ENCODE peak calls at places on chromosomes 1 and 21, in ten cellular contexts. One of them, this sample, is unnamed.

GRCh38 chr1:60596791-60597748 is 485.3 kb upstream of the NFIA start:
- DNase-seq in T-helper 2 cell: no peak
- DNase-seq in kidney tubule cell: peak
- DNase-seq in stimulated activated CD4-positive, alpha-beta T cell treated with anti-CD3 and anti-CD28 coated beads, TNF-alpha, amount 100 ng/mL, for 4 hours: no peak
- DNase-seq in NCI-H69: no peak
- DNase-seq in GM06990: no peak
- DNase-seq in mucosa of descending colon: no peak
- DNase-seq in lung: no peak
- DNase-seq in CD4-positive, CD25-positive, alpha-beta regulatory T cell: no peak
- DNase-seq in Calu3: no peak
- DNase-seq in this sample: no peak

GRCh38 chr1:197065549-197065948 is 1.5 kb downstream of the F13B start:
- DNase-seq in T-helper 2 cell: no peak
- DNase-seq in kidney tubule cell: no peak
- DNase-seq in stimulated activated CD4-positive, alpha-beta T cell treated with anti-CD3 and anti-CD28 coated beads, TNF-alpha, amount 100 ng/mL, for 4 hours: no peak
- DNase-seq in NCI-H69: no peak
- DNase-seq in GM06990: no peak
- DNase-seq in mucosa of descending colon: no peak
- DNase-seq in lung: no peak
- DNase-seq in CD4-positive, CD25-positive, alpha-beta regulatory T cell: no peak
- DNase-seq in Calu3: no peak
- DNase-seq in this sample: no peak

GRCh38 chr1:235748747-235749146 is 99.2 kb upstream of the GNG4 start:
- DNase-seq in T-helper 2 cell: no peak
- DNase-seq in kidney tubule cell: no peak
- DNase-seq in stimulated activated CD4-positive, alpha-beta T cell treated with anti-CD3 and anti-CD28 coated beads, TNF-alpha, amount 100 ng/mL, for 4 hours: no peak
- DNase-seq in NCI-H69: no peak
- DNase-seq in GM06990: no peak
- DNase-seq in mucosa of descending colon: no peak
- DNase-seq in lung: no peak
- DNase-seq in CD4-positive, CD25-positive, alpha-beta regulatory T cell: no peak
- DNase-seq in Calu3: no peak
- DNase-seq in this sample: no peak

GRCh38 chr1:70299472-70299871 is 55.0 kb downstream of the ANKRD13C start:
- DNase-seq in T-helper 2 cell: no peak
- DNase-seq in kidney tubule cell: no peak
- DNase-seq in stimulated activated CD4-positive, alpha-beta T cell treated with anti-CD3 and anti-CD28 coated beads, TNF-alpha, amount 100 ng/mL, for 4 hours: no peak
- DNase-seq in NCI-H69: no peak
- DNase-seq in GM06990: no peak
- DNase-seq in mucosa of descending colon: no peak
- DNase-seq in lung: no peak
- DNase-seq in CD4-positive, CD25-positive, alpha-beta regulatory T cell: no peak
- DNase-seq in Calu3: no peak
- DNase-seq in this sample: no peak

GRCh38 chr1:113040041-113040440 is 33.0 kb upstream of the LRIG2 start:
- DNase-seq in T-helper 2 cell: no peak
- DNase-seq in kidney tubule cell: no peak
- DNase-seq in stimulated activated CD4-positive, alpha-beta T cell treated with anti-CD3 and anti-CD28 coated beads, TNF-alpha, amount 100 ng/mL, for 4 hours: no peak
- DNase-seq in NCI-H69: no peak
- DNase-seq in GM06990: no peak
- DNase-seq in mucosa of descending colon: no peak
- DNase-seq in lung: no peak
- DNase-seq in CD4-positive, CD25-positive, alpha-beta regulatory T cell: no peak
- DNase-seq in Calu3: no peak
- DNase-seq in this sample: peak

GRCh38 chr1:189962171-189962570 is 515.5 kb downstream of the BRINP3 start:
- DNase-seq in T-helper 2 cell: no peak
- DNase-seq in kidney tubule cell: peak
- DNase-seq in stimulated activated CD4-positive, alpha-beta T cell treated with anti-CD3 and anti-CD28 coated beads, TNF-alpha, amount 100 ng/mL, for 4 hours: no peak
- DNase-seq in NCI-H69: peak
- DNase-seq in GM06990: no peak
- DNase-seq in mucosa of descending colon: no peak
- DNase-seq in lung: no peak
- DNase-seq in CD4-positive, CD25-positive, alpha-beta regulatory T cell: no peak
- DNase-seq in Calu3: no peak
- DNase-seq in this sample: no peak

GRCh38 chr1:155970531-155971167 is 7.7 kb downstream of the ARHGEF2 start:
- DNase-seq in T-helper 2 cell: no peak
- DNase-seq in kidney tubule cell: peak
- DNase-seq in stimulated activated CD4-positive, alpha-beta T cell treated with anti-CD3 and anti-CD28 coated beads, TNF-alpha, amount 100 ng/mL, for 4 hours: no peak
- DNase-seq in NCI-H69: no peak
- DNase-seq in GM06990: peak
- DNase-seq in mucosa of descending colon: peak
- DNase-seq in lung: peak
- DNase-seq in CD4-positive, CD25-positive, alpha-beta regulatory T cell: no peak
- DNase-seq in Calu3: no peak
- DNase-seq in this sample: no peak

GRCh38 chr1:85628791-85629531 is 48.4 kb downstream of the CCN1 start:
- DNase-seq in T-helper 2 cell: no peak
- DNase-seq in kidney tubule cell: peak
- DNase-seq in stimulated activated CD4-positive, alpha-beta T cell treated with anti-CD3 and anti-CD28 coated beads, TNF-alpha, amount 100 ng/mL, for 4 hours: no peak
- DNase-seq in NCI-H69: peak
- DNase-seq in GM06990: no peak
- DNase-seq in mucosa of descending colon: no peak
- DNase-seq in lung: peak
- DNase-seq in CD4-positive, CD25-positive, alpha-beta regulatory T cell: no peak
- DNase-seq in Calu3: peak
- DNase-seq in this sample: no peak

GRCh38 chr1:59879556-59879955 is 47.0 kb downstream of the CYP2J2 start:
- DNase-seq in T-helper 2 cell: no peak
- DNase-seq in kidney tubule cell: peak
- DNase-seq in stimulated activated CD4-positive, alpha-beta T cell treated with anti-CD3 and anti-CD28 coated beads, TNF-alpha, amount 100 ng/mL, for 4 hours: peak
- DNase-seq in NCI-H69: peak
- DNase-seq in GM06990: peak
- DNase-seq in mucosa of descending colon: no peak
- DNase-seq in lung: peak
- DNase-seq in CD4-positive, CD25-positive, alpha-beta regulatory T cell: no peak
- DNase-seq in Calu3: peak
- DNase-seq in this sample: peak

GRCh38 chr1:156465747-156466365 is 34.7 kb downstream of the MEF2D start:
- DNase-seq in T-helper 2 cell: no peak
- DNase-seq in kidney tubule cell: no peak
- DNase-seq in stimulated activated CD4-positive, alpha-beta T cell treated with anti-CD3 and anti-CD28 coated beads, TNF-alpha, amount 100 ng/mL, for 4 hours: no peak
- DNase-seq in NCI-H69: peak
- DNase-seq in GM06990: no peak
- DNase-seq in mucosa of descending colon: no peak
- DNase-seq in lung: no peak
- DNase-seq in CD4-positive, CD25-positive, alpha-beta regulatory T cell: no peak
- DNase-seq in Calu3: peak
- DNase-seq in this sample: no peak

GRCh38 chr1:246492611-246493245 is 14.4 kb downstream of the SMYD3 start:
- DNase-seq in T-helper 2 cell: no peak
- DNase-seq in kidney tubule cell: peak
- DNase-seq in stimulated activated CD4-positive, alpha-beta T cell treated with anti-CD3 and anti-CD28 coated beads, TNF-alpha, amount 100 ng/mL, for 4 hours: no peak
- DNase-seq in NCI-H69: peak
- DNase-seq in GM06990: no peak
- DNase-seq in mucosa of descending colon: no peak
- DNase-seq in lung: peak
- DNase-seq in CD4-positive, CD25-positive, alpha-beta regulatory T cell: peak
- DNase-seq in Calu3: peak
- DNase-seq in this sample: peak

GRCh38 chr1:40014812-40015594 is 25.5 kb upstream of the CAP1 start:
- DNase-seq in T-helper 2 cell: no peak
- DNase-seq in kidney tubule cell: peak
- DNase-seq in stimulated activated CD4-positive, alpha-beta T cell treated with anti-CD3 and anti-CD28 coated beads, TNF-alpha, amount 100 ng/mL, for 4 hours: no peak
- DNase-seq in NCI-H69: no peak
- DNase-seq in GM06990: no peak
- DNase-seq in mucosa of descending colon: no peak
- DNase-seq in lung: no peak
- DNase-seq in CD4-positive, CD25-positive, alpha-beta regulatory T cell: no peak
- DNase-seq in Calu3: no peak
- DNase-seq in this sample: peak

GRCh38 chr1:85344256-85344694 is 67.8 kb upstream of the BCL10 start:
- DNase-seq in T-helper 2 cell: no peak
- DNase-seq in kidney tubule cell: peak
- DNase-seq in stimulated activated CD4-positive, alpha-beta T cell treated with anti-CD3 and anti-CD28 coated beads, TNF-alpha, amount 100 ng/mL, for 4 hours: no peak
- DNase-seq in NCI-H69: peak
- DNase-seq in GM06990: no peak
- DNase-seq in mucosa of descending colon: no peak
- DNase-seq in lung: no peak
- DNase-seq in CD4-positive, CD25-positive, alpha-beta regulatory T cell: no peak
- DNase-seq in Calu3: peak
- DNase-seq in this sample: peak

GRCh38 chr1:99264201-99265021 is at the start of gene PLPPR4:
- DNase-seq in T-helper 2 cell: no peak
- DNase-seq in kidney tubule cell: peak
- DNase-seq in stimulated activated CD4-positive, alpha-beta T cell treated with anti-CD3 and anti-CD28 coated beads, TNF-alpha, amount 100 ng/mL, for 4 hours: no peak
- DNase-seq in NCI-H69: peak
- DNase-seq in GM06990: peak
- DNase-seq in mucosa of descending colon: peak
- DNase-seq in lung: peak
- DNase-seq in CD4-positive, CD25-positive, alpha-beta regulatory T cell: no peak
- DNase-seq in Calu3: peak
- DNase-seq in this sample: no peak

GRCh38 chr1:200775850-200776249 is 37.2 kb downstream of the CAMSAP2 start:
- DNase-seq in T-helper 2 cell: no peak
- DNase-seq in kidney tubule cell: no peak
- DNase-seq in stimulated activated CD4-positive, alpha-beta T cell treated with anti-CD3 and anti-CD28 coated beads, TNF-alpha, amount 100 ng/mL, for 4 hours: no peak
- DNase-seq in NCI-H69: no peak
- DNase-seq in GM06990: no peak
- DNase-seq in mucosa of descending colon: no peak
- DNase-seq in lung: no peak
- DNase-seq in CD4-positive, CD25-positive, alpha-beta regulatory T cell: no peak
- DNase-seq in Calu3: no peak
- DNase-seq in this sample: no peak

GRCh38 chr21:21159253-21159899 is 161.2 kb downstream of the NCAM2 start:
- DNase-seq in T-helper 2 cell: no peak
- DNase-seq in kidney tubule cell: no peak
- DNase-seq in stimulated activated CD4-positive, alpha-beta T cell treated with anti-CD3 and anti-CD28 coated beads, TNF-alpha, amount 100 ng/mL, for 4 hours: no peak
- DNase-seq in NCI-H69: peak
- DNase-seq in GM06990: no peak
- DNase-seq in mucosa of descending colon: no peak
- DNase-seq in lung: no peak
- DNase-seq in CD4-positive, CD25-positive, alpha-beta regulatory T cell: no peak
- DNase-seq in Calu3: no peak
- DNase-seq in this sample: no peak

GRCh38 chr1:110508038-110508437 is 10.9 kb downstream of the KCNA10 start:
- DNase-seq in T-helper 2 cell: no peak
- DNase-seq in kidney tubule cell: peak
- DNase-seq in stimulated activated CD4-positive, alpha-beta T cell treated with anti-CD3 and anti-CD28 coated beads, TNF-alpha, amount 100 ng/mL, for 4 hours: no peak
- DNase-seq in NCI-H69: no peak
- DNase-seq in GM06990: peak
- DNase-seq in mucosa of descending colon: no peak
- DNase-seq in lung: peak
- DNase-seq in CD4-positive, CD25-positive, alpha-beta regulatory T cell: no peak
- DNase-seq in Calu3: peak
- DNase-seq in this sample: peak

This sample was measured in small intestine.